ENCODE peak calls at places on chromosome 2, in nine cellular contexts. I, R, C, V, G, T, Y, B and M are unnamed samples.
A peak's percentile ranks its signal among the peaks of the same experiment; 100 is the strongest.

GRCh38 chr2:200226652-200227426 is 79.7 kb upstream of the SPATS2L start:
- DNase-seq in I (no peak), R (no peak), C (no peak), V (no peak), G (no peak), T (no peak), Y (no peak), B (peak; percentile 19), M (no peak)

GRCh38 chr2:174873457-174873856 is 109.2 kb upstream of the CHRNA1 start:
- DNase-seq in I (no peak), R (no peak), C (no peak), V (no peak), G (no peak), T (no peak), Y (no peak), B (no peak), M (no peak)

GRCh38 chr2:79776461-79777146 is 263.8 kb downstream of the CTNNA2 start:
- DNase-seq in I (no peak), R (no peak), C (no peak), V (no peak), G (no peak), T (no peak), Y (no peak), B (no peak), M (no peak)

GRCh38 chr2:13676269-13676668 is 956.2 kb upstream of the LRATD1 start:
- DNase-seq in I (peak; percentile 44), R (no peak), C (no peak), V (no peak), G (no peak), T (no peak), Y (no peak), B (no peak), M (no peak)

GRCh38 chr2:119702203-119702917 is 23.4 kb downstream of the TMEM177 start:
- DNase-seq in I (no peak), R (no peak), C (no peak), V (no peak), G (no peak), T (no peak), Y (no peak), B (no peak), M (no peak)

GRCh38 chr2:196171248-196171871 is at the start of gene STK17B:
- DNase-seq in I (peak; percentile 95), R (peak; percentile 98), C (peak; percentile 96), V (peak; percentile 96), G (peak; percentile 95), T (peak; percentile 94), Y (peak; percentile 98), B (peak; percentile 95), M (peak; percentile 98)

GRCh38 chr2:121155502-121156056 is 129.4 kb downstream of the TFCP2L1 start:
- DNase-seq in I (no peak), R (peak; percentile 57), C (peak; percentile 45), V (peak; percentile 89), G (no peak), T (no peak), Y (no peak), B (no peak), M (no peak)

GRCh38 chr2:236250909-236251579 is 13.2 kb downstream of the ASB18 start:
- DNase-seq in I (no peak), R (no peak), C (no peak), V (no peak), G (no peak), T (no peak), Y (no peak), B (peak; percentile 21), M (no peak)

GRCh38 chr2:158688722-158689121 is 106.4 kb upstream of the DAPL1 start:
- DNase-seq in I (no peak), R (no peak), C (no peak), V (no peak), G (no peak), T (peak; percentile 34), Y (no peak), B (no peak), M (no peak)

GRCh38 chr2:232999354-232999753 is 13.7 kb downstream of the NGEF start:
- DNase-seq in I (no peak), R (no peak), C (peak; percentile 46), V (no peak), G (no peak), T (no peak), Y (no peak), B (no peak), M (no peak)

GRCh38 chr2:15780234-15780633 is 160.1 kb upstream of the MYCN start:
- DNase-seq in I (no peak), R (peak; percentile 44), C (no peak), V (no peak), G (no peak), T (no peak), Y (no peak), B (no peak), M (no peak)

GRCh38 chr2:185318271-185318724 is 420.3 kb upstream of the FSIP2 start:
- DNase-seq in I (no peak), R (no peak), C (no peak), V (no peak), G (no peak), T (no peak), Y (no peak), B (no peak), M (no peak)

GRCh38 chr2:233087725-233088124 is 27.6 kb downstream of the INPP5D start:
- DNase-seq in I (no peak), R (no peak), C (no peak), V (no peak), G (no peak), T (no peak), Y (no peak), B (no peak), M (no peak)

GRCh38 chr2:215671244-215671643 is 235.4 kb upstream of the FN1 start:
- DNase-seq in I (no peak), R (no peak), C (no peak), V (no peak), G (no peak), T (no peak), Y (no peak), B (no peak), M (no peak)

GRCh38 chr2:173288561-173288960 is 66.1 kb upstream of the CDCA7 start:
- DNase-seq in I (no peak), R (no peak), C (no peak), V (no peak), G (no peak), T (peak; percentile 62), Y (no peak), B (peak; percentile 8), M (peak; percentile 17)

GRCh38 chr2:8641516-8641915 is 40.3 kb upstream of the ID2 start:
- DNase-seq in I (no peak), R (no peak), C (no peak), V (no peak), G (no peak), T (no peak), Y (no peak), B (no peak), M (no peak)

GRCh38 chr2:46967990-46968647 is 52.5 kb upstream of the MCFD2 start:
- DNase-seq in I (peak; percentile 94), R (no peak), C (peak; percentile 95), V (peak; percentile 85), G (no peak), T (no peak), Y (no peak), B (peak; percentile 92), M (no peak)

GRCh38 chr2:16785072-16785638 is 119.5 kb upstream of the CYRIA start:
- DNase-seq in I (no peak), R (no peak), C (no peak), V (no peak), G (no peak), T (no peak), Y (no peak), B (no peak), M (no peak)

GRCh38 chr2:177279847-177280246 is 15.3 kb upstream of the NFE2L2 start:
- DNase-seq in I (no peak), R (no peak), C (no peak), V (no peak), G (no peak), T (no peak), Y (no peak), B (no peak), M (no peak)

GRCh38 chr2:178296394-178297090 is 102.2 kb downstream of the OSBPL6 start:
- DNase-seq in I (no peak), R (no peak), C (no peak), V (no peak), G (no peak), T (no peak), Y (no peak), B (no peak), M (no peak)

GRCh38 chr2:234730066-234730640 is 221.7 kb upstream of the SH3BP4 start:
- DNase-seq in I (no peak), R (no peak), C (no peak), V (no peak), G (no peak), T (no peak), Y (no peak), B (no peak), M (no peak)

GRCh38 chr2:105294844-105295481 is 34.6 kb downstream of the TGFBRAP1 start:
- DNase-seq in I (peak; percentile 74), R (no peak), C (peak; percentile 56), V (no peak), G (no peak), T (peak; percentile 68), Y (peak; percentile 58), B (peak; percentile 87), M (peak; percentile 55)

GRCh38 chr2:105674406-105674805 is 70.3 kb upstream of the NCK2 start:
- DNase-seq in I (peak; percentile 38), R (no peak), C (no peak), V (no peak), G (no peak), T (no peak), Y (no peak), B (peak; percentile 34), M (no peak)

GRCh38 chr2:48529189-48529588 is 765 bp upstream of the STON1 start:
- DNase-seq in I (peak; percentile 30), R (no peak), C (no peak), V (no peak), G (no peak), T (no peak), Y (no peak), B (no peak), M (no peak)

GRCh38 chr2:120893874-120894584 is 158.4 kb downstream of the GLI2 start:
- DNase-seq in I (no peak), R (no peak), C (no peak), V (peak; percentile 22), G (no peak), T (no peak), Y (no peak), B (no peak), M (no peak)

GRCh38 chr2:14587119-14587518 is 45.4 kb upstream of the LRATD1 start:
- DNase-seq in I (no peak), R (no peak), C (no peak), V (no peak), G (no peak), T (peak; percentile 29), Y (no peak), B (no peak), M (no peak)

GRCh38 chr2:27954771-27955384 is 64.3 kb downstream of the BABAM2 start:
- DNase-seq in I (peak; percentile 95), R (no peak), C (peak; percentile 81), V (no peak), G (peak; percentile 48), T (peak; percentile 25), Y (peak; percentile 41), B (peak; percentile 87), M (peak; percentile 68)

GRCh38 chr2:8132371-8132831 is 549.5 kb upstream of the ID2 start:
- DNase-seq in I (no peak), R (no peak), C (no peak), V (no peak), G (no peak), T (no peak), Y (no peak), B (no peak), M (no peak)

GRCh38 chr2:60989256-60989655 is 28.3 kb upstream of the PEX13 start:
- DNase-seq in I (no peak), R (no peak), C (no peak), V (no peak), G (no peak), T (no peak), Y (no peak), B (no peak), M (no peak)

GRCh38 chr2:226730487-226730886 is 69.1 kb downstream of the IRS1 start:
- DNase-seq in I (peak; percentile 47), R (no peak), C (no peak), V (no peak), G (no peak), T (no peak), Y (no peak), B (peak; percentile 55), M (no peak)

GRCh38 chr2:227414846-227415245 is 27.1 kb upstream of the SCYGR1 start:
- DNase-seq in I (peak; percentile 47), R (no peak), C (no peak), V (no peak), G (no peak), T (no peak), Y (no peak), B (no peak), M (no peak)